ENCODE peak calls at places on chromosomes 13 and 19, in six cellular contexts. One of them, this sample, is unnamed.

GRCh38 chr13:98492335-98493034 is 84.4 kb downstream of the STK24 start:
- DNase-seq in T-cell: no peak
- DNase-seq in posterior vena cava: no peak
- DNase-seq in A172: no peak
- DNase-seq in HCT116: no peak
- DNase-seq in amniotic stem cell: no peak
- DNase-seq in this sample: no peak

GRCh38 chr19:4814625-4815425 is 16.7 kb downstream of the TICAM1 start:
- DNase-seq in T-cell: no peak
- DNase-seq in posterior vena cava: no peak
- DNase-seq in A172: no peak
- DNase-seq in HCT116: no peak
- DNase-seq in amniotic stem cell: no peak
- DNase-seq in this sample: no peak

GRCh38 chr13:107351305-107351704 is 783.4 kb upstream of the ARGLU1 start:
- DNase-seq in T-cell: no peak
- DNase-seq in posterior vena cava: no peak
- DNase-seq in A172: peak
- DNase-seq in HCT116: no peak
- DNase-seq in amniotic stem cell: no peak
- DNase-seq in this sample: peak

GRCh38 chr13:45728759-45729158 is 26.6 kb downstream of the CBY2 start:
- DNase-seq in T-cell: no peak
- DNase-seq in posterior vena cava: no peak
- DNase-seq in A172: peak
- DNase-seq in HCT116: peak
- DNase-seq in amniotic stem cell: no peak
- DNase-seq in this sample: no peak

GRCh38 chr19:40246292-40247073 is 20.0 kb upstream of the CCNP start:
- DNase-seq in T-cell: no peak
- DNase-seq in posterior vena cava: no peak
- DNase-seq in A172: no peak
- DNase-seq in HCT116: no peak
- DNase-seq in amniotic stem cell: no peak
- DNase-seq in this sample: no peak

GRCh38 chr19:13931582-13932378 is 6.4 kb downstream of the PODNL1 start:
- DNase-seq in T-cell: no peak
- DNase-seq in posterior vena cava: no peak
- DNase-seq in A172: no peak
- DNase-seq in HCT116: no peak
- DNase-seq in amniotic stem cell: no peak
- DNase-seq in this sample: no peak

GRCh38 chr19:4722671-4723464 is 774 bp downstream of the DPP9 start:
- DNase-seq in T-cell: no peak
- DNase-seq in posterior vena cava: peak
- DNase-seq in A172: peak
- DNase-seq in HCT116: no peak
- DNase-seq in amniotic stem cell: peak
- DNase-seq in this sample: peak

GRCh38 chr13:93174260-93174659 is 52.3 kb upstream of the GPC6 start:
- DNase-seq in T-cell: no peak
- DNase-seq in posterior vena cava: no peak
- DNase-seq in A172: no peak
- DNase-seq in HCT116: no peak
- DNase-seq in amniotic stem cell: no peak
- DNase-seq in this sample: no peak

GRCh38 chr19:4768934-4769777 is 22.4 kb upstream of the FEM1A start:
- DNase-seq in T-cell: peak
- DNase-seq in posterior vena cava: peak
- DNase-seq in A172: peak
- DNase-seq in HCT116: peak
- DNase-seq in amniotic stem cell: peak
- DNase-seq in this sample: peak

GRCh38 chr19:10404888-10405808 is 1.8 kb upstream of the CDC37 start:
- DNase-seq in T-cell: no peak
- DNase-seq in posterior vena cava: no peak
- DNase-seq in A172: no peak
- DNase-seq in HCT116: no peak
- DNase-seq in amniotic stem cell: no peak
- DNase-seq in this sample: no peak

GRCh38 chr19:57769345-57770131 is at the start of gene ZNF586:
- DNase-seq in T-cell: peak
- DNase-seq in posterior vena cava: peak
- DNase-seq in A172: peak
- DNase-seq in HCT116: peak
- DNase-seq in amniotic stem cell: peak
- DNase-seq in this sample: peak

GRCh38 chr13:30750036-30750435 is 14.7 kb downstream of the ALOX5AP start:
- DNase-seq in T-cell: no peak
- DNase-seq in posterior vena cava: no peak
- DNase-seq in A172: no peak
- DNase-seq in HCT116: no peak
- DNase-seq in amniotic stem cell: no peak
- DNase-seq in this sample: no peak

GRCh38 chr13:102227696-102228095 is 174.2 kb downstream of the FGF14 start:
- DNase-seq in T-cell: no peak
- DNase-seq in posterior vena cava: no peak
- DNase-seq in A172: no peak
- DNase-seq in HCT116: no peak
- DNase-seq in amniotic stem cell: no peak
- DNase-seq in this sample: no peak

GRCh38 chr19:5041168-5042038 is 72.5 kb downstream of the KDM4B start:
- DNase-seq in T-cell: no peak
- DNase-seq in posterior vena cava: no peak
- DNase-seq in A172: no peak
- DNase-seq in HCT116: no peak
- DNase-seq in amniotic stem cell: no peak
- DNase-seq in this sample: no peak

GRCh38 chr13:101989798-101990350 is 412.0 kb downstream of the FGF14 start:
- DNase-seq in T-cell: no peak
- DNase-seq in posterior vena cava: no peak
- DNase-seq in A172: peak
- DNase-seq in HCT116: no peak
- DNase-seq in amniotic stem cell: no peak
- DNase-seq in this sample: no peak

GRCh38 chr19:13842294-13843103 is 34.4 kb upstream of the NANOS3 start:
- DNase-seq in T-cell: peak
- DNase-seq in posterior vena cava: peak
- DNase-seq in A172: peak
- DNase-seq in HCT116: no peak
- DNase-seq in amniotic stem cell: no peak
- DNase-seq in this sample: peak

GRCh38 chr19:5539431-5539833 is 28.3 kb downstream of the TINCR start:
- DNase-seq in T-cell: no peak
- DNase-seq in posterior vena cava: no peak
- DNase-seq in A172: no peak
- DNase-seq in HCT116: no peak
- DNase-seq in amniotic stem cell: no peak
- DNase-seq in this sample: no peak

GRCh38 chr19:8074501-8074900 is 21.9 kb downstream of the CCL25 start:
- DNase-seq in T-cell: no peak
- DNase-seq in posterior vena cava: no peak
- DNase-seq in A172: no peak
- DNase-seq in HCT116: no peak
- DNase-seq in amniotic stem cell: no peak
- DNase-seq in this sample: no peak

GRCh38 chr13:75258159-75258782 is 223.7 kb downstream of the TBC1D4 start:
- DNase-seq in T-cell: no peak
- DNase-seq in posterior vena cava: no peak
- DNase-seq in A172: peak
- DNase-seq in HCT116: peak
- DNase-seq in amniotic stem cell: peak
- DNase-seq in this sample: no peak

GRCh38 chr13:113040597-113041292 is 64.8 kb upstream of the F7 start:
- DNase-seq in T-cell: no peak
- DNase-seq in posterior vena cava: no peak
- DNase-seq in A172: no peak
- DNase-seq in HCT116: no peak
- DNase-seq in amniotic stem cell: no peak
- DNase-seq in this sample: peak

GRCh38 chr13:48242677-48243076 is 9.7 kb downstream of the ITM2B start:
- DNase-seq in T-cell: no peak
- DNase-seq in posterior vena cava: no peak
- DNase-seq in A172: no peak
- DNase-seq in HCT116: no peak
- DNase-seq in amniotic stem cell: no peak
- DNase-seq in this sample: no peak

GRCh38 chr13:108322206-108322824 is 52.8 kb downstream of the TNFSF13B start:
- DNase-seq in T-cell: no peak
- DNase-seq in posterior vena cava: no peak
- DNase-seq in A172: peak
- DNase-seq in HCT116: peak
- DNase-seq in amniotic stem cell: peak
- DNase-seq in this sample: no peak

GRCh38 chr13:111510502-111511218 is 190.2 kb downstream of the TEX29 start:
- DNase-seq in T-cell: no peak
- DNase-seq in posterior vena cava: peak
- DNase-seq in A172: no peak
- DNase-seq in HCT116: no peak
- DNase-seq in amniotic stem cell: no peak
- DNase-seq in this sample: peak

GRCh38 chr19:47447470-47448359 is 24.0 kb downstream of the SLC8A2 start:
- DNase-seq in T-cell: no peak
- DNase-seq in posterior vena cava: no peak
- DNase-seq in A172: no peak
- DNase-seq in HCT116: peak
- DNase-seq in amniotic stem cell: no peak
- DNase-seq in this sample: peak

GRCh38 chr13:84553252-84553651 is 671.0 kb upstream of the SLITRK1 start:
- DNase-seq in T-cell: no peak
- DNase-seq in posterior vena cava: no peak
- DNase-seq in A172: no peak
- DNase-seq in HCT116: no peak
- DNase-seq in amniotic stem cell: no peak
- DNase-seq in this sample: peak

This sample was measured in testis.